ENCODE peak calls at places on chromosomes 5 and 9, in five cellular contexts. F, Q, O, D and V are unnamed samples.

GRCh38 chr5:609088-609370 is 3.1 kb upstream of the CEP72 start:
- DNase-seq in D (no peak), Q (no peak), F (no peak), O (no peak), V (no peak)

GRCh38 chr5:172437445-172438303 is 16.7 kb downstream of the SH3PXD2B start:
- DNase-seq in F (no peak), O (no peak), D (peak; percentile 23), Q (no peak), V (no peak)

GRCh38 chr5:6900247-6900646 is 187.0 kb downstream of the TENT4A start:
- DNase-seq in Q (no peak), O (no peak), F (no peak), D (no peak), V (no peak)

GRCh38 chr5:89204766-89205165 is 321.8 kb upstream of the MEF2C start:
- DNase-seq in O (no peak), F (no peak), D (no peak), Q (no peak), V (no peak)

GRCh38 chr9:93897075-93897970 is 57.8 kb downstream of the BARX1 start:
- DNase-seq in O (no peak), D (no peak), F (no peak), Q (no peak), V (no peak)

GRCh38 chr9:127493592-127494303 is 42.4 kb downstream of the LRSAM1 start:
- DNase-seq in O (no peak), D (no peak), F (no peak), Q (no peak), V (no peak)

GRCh38 chr5:180555168-180555921 is 36.0 kb downstream of the SCGB3A1 start:
- DNase-seq in O (peak; percentile 81), Q (no peak), D (no peak), F (peak; percentile 28), V (no peak)

GRCh38 chr5:64505769-64506566 is at the start of gene RGS7BP:
- DNase-seq in F (no peak), D (no peak), O (no peak), Q (no peak), V (peak; percentile 75)

GRCh38 chr5:145470382-145470979 is 364.7 kb downstream of the PRELID2 start:
- DNase-seq in F (no peak), D (no peak), O (no peak), Q (no peak), V (no peak)

GRCh38 chr5:33565304-33565703 is 124.5 kb downstream of the TARS1 start:
- DNase-seq in D (no peak), Q (no peak), F (no peak), O (no peak), V (no peak)

GRCh38 chr5:126847318-126848221 is 70.6 kb downstream of the LMNB1 start:
- DNase-seq in O (peak; percentile 73), D (no peak), Q (no peak), F (no peak), V (no peak)

GRCh38 chr9:101736723-101737122 is 1.7 kb downstream of the GRIN3A start:
- DNase-seq in F (no peak), O (peak; percentile 3), Q (no peak), D (no peak), V (peak; percentile 77)

GRCh38 chr5:52799358-52799982 is 11.8 kb downstream of the ITGA1 start:
- DNase-seq in O (peak; percentile 48), F (no peak), Q (no peak), D (peak; percentile 72), V (peak; percentile 50)

GRCh38 chr9:77030045-77030444 is 10.6 kb downstream of the FOXB2 start:
- DNase-seq in Q (no peak), D (no peak), O (no peak), F (no peak), V (no peak)

GRCh38 chr5:118857700-118858099 is 130.6 kb downstream of the DTWD2 start:
- DNase-seq in F (no peak), O (peak; percentile 41), Q (no peak), D (no peak), V (no peak)

GRCh38 chr5:2732850-2733249 is 18.6 kb downstream of the IRX2 start:
- DNase-seq in O (no peak), D (no peak), Q (no peak), F (no peak), V (no peak)

GRCh38 chr5:153802419-153802818 is 236.3 kb downstream of the FAM114A2 start:
- DNase-seq in O (no peak), F (no peak), D (no peak), Q (no peak), V (no peak)

GRCh38 chr9:95143591-95144561 is 173.6 kb downstream of the FANCC start:
- DNase-seq in F (no peak), O (no peak), Q (no peak), D (peak; percentile 62), V (no peak)

GRCh38 chr9:37390759-37391158 is 31.7 kb upstream of the GRHPR start:
- DNase-seq in D (peak; percentile 30), F (no peak), O (peak; percentile 80), Q (peak; percentile 89), V (peak; percentile 75)

GRCh38 chr5:57715296-57715695 is 232.7 kb upstream of the ACTBL2 start:
- DNase-seq in D (no peak), O (no peak), F (no peak), Q (no peak), V (no peak)

GRCh38 chr5:178113141-178113787 is at the start of gene N4BP3:
- DNase-seq in F (peak; percentile 60), O (peak; percentile 90), Q (no peak), D (no peak), V (peak; percentile 86)

GRCh38 chr5:59685131-59685530 is 208.4 kb downstream of the PDE4D start:
- DNase-seq in D (no peak), O (no peak), Q (no peak), F (no peak), V (no peak)

GRCh38 chr5:59683311-59683710 is 210.2 kb downstream of the PDE4D start:
- DNase-seq in Q (no peak), D (no peak), F (no peak), O (no peak), V (no peak)

GRCh38 chr5:59685806-59686205 is 207.7 kb downstream of the PDE4D start:
- DNase-seq in F (no peak), D (no peak), Q (no peak), O (no peak), V (no peak)

GRCh38 chr5:59682542-59682941 is 211.0 kb downstream of the PDE4D start:
- DNase-seq in Q (no peak), O (no peak), D (no peak), F (no peak), V (no peak)

GRCh38 chr5:59684388-59685003 is 209.0 kb downstream of the PDE4D start:
- DNase-seq in Q (no peak), D (no peak), O (no peak), F (no peak), V (no peak)
- TF ChIP-seq ESRRA in Q (no peak), D (no peak), O (no peak), F (no peak), V (no peak)

GRCh38 chr5:58764199-58764598 is 181.3 kb downstream of the RAB3C start:
- DNase-seq in D (no peak), Q (no peak), F (no peak), O (no peak), V (no peak)
- TF ChIP-seq ESRRA in D (no peak), Q (no peak), F (no peak), O (no peak), V (no peak)

GRCh38 chr9:69900406-69900805 is 79.8 kb downstream of the CFAP95 start:
- DNase-seq in D (no peak), O (no peak), Q (no peak), F (no peak), V (no peak)
- TF ChIP-seq ESRRA in D (no peak), O (no peak), Q (no peak), F (no peak), V (no peak)

GRCh38 chr9:121744002-121744686 is 92.7 kb downstream of the DAB2IP start:
- DNase-seq in F (peak; percentile 90), Q (no peak), O (peak; percentile 55), D (peak; percentile 74), V (peak; percentile 47)

GRCh38 chr9:121743441-121744001 is 92.1 kb downstream of the DAB2IP start:
- DNase-seq in D (peak; percentile 85), F (peak; percentile 96), O (no peak), Q (no peak), V (peak; percentile 69)

GRCh38 chr9:121746411-121746810 is 95.0 kb downstream of the DAB2IP start:
- DNase-seq in Q (no peak), D (no peak), F (no peak), O (no peak), V (no peak)

GRCh38 chr9:121745396-121745695 is 93.9 kb downstream of the DAB2IP start:
- DNase-seq in Q (no peak), F (no peak), O (no peak), D (no peak), V (no peak)

GRCh38 chr9:121744687-121745395 is 93.4 kb downstream of the DAB2IP start:
- DNase-seq in F (no peak), O (no peak), Q (no peak), D (peak; percentile 61), V (no peak)
- TF ChIP-seq ESRRA in F (no peak), O (no peak), Q (no peak), D (no peak), V (no peak)

DNA sequence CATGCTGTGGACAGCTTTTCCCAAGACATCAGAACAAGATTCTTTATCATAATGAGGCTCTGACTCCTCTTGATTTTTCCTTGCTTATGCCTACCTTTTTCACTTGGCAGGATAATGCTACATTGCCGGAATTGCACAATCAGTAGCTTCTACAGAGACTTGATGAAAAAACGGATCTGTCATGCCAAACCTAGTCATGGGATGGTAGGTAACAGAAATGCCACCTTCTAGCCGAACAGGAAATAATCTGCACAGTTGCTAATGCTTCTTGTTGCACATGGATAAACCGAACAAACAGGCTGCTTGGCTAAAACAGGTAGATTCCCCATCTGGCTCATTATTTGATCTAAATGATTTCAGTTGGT is 47.3 kb downstream of the RAPGEF1 start:
- DNase-seq in D (no peak), O (no peak), Q (no peak), F (no peak), V (no peak)
- TF ChIP-seq ESRRA in D (no peak), O (no peak), Q (no peak), F (no peak), V (no peak)

DNA sequence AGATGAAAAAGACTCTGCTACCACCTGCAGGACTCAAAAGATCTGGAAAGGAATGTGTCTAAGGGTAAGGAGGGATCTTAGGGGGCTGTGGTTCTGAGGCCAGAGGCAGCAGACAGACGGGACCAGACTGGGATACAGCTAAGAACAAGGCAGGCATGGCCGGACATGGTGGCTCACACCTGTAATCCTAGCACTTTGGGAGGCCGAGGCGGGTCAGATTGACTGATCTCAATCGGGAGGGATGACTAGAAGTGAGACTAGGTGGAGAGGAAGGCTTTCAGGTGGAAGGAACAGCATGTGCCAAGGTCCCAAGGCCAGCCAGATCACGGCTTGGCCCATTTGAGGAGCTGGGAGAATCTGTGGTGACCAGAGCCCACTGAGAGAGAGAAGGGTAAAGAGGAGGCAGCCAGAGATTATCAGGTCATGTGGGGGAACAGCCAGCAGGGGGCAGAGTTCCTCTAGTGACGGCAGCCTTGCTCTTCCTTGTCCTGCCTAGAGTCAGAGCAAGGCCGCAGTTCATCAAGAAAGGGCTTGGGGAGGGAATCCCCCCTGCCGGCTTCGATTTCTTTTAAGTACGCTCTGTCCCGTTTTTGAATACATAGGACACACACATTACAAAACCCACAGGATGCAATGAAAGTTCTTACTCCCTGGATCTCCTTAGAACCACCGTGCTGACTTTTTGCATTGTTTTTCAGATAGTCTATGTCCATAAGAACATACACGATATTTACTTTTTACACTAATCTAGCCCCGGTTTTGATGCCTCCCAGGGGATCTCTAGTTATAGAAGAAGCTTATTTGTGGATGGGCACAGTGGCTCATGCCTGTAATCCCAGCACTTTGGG is 2.6 kb upstream of the OLFML2A start:
- DNase-seq in D (peak; percentile 61), Q (peak; percentile 50), O (peak; percentile 89), F (peak; percentile 88), V (peak; percentile 94)
- TF ChIP-seq ESRRA in D (no peak), Q (no peak), O (no peak), F (no peak), V (no peak)